ENCODE peak calls at places on chromosomes 12 and 14, in seven cellular contexts. P is astrocyte of the spinal cord, I is Peyer's patch, Q is colonic mucosa, S is fibroblast of mammary gland, G is choroid plexus epithelial cell, Y is fibroblast of pulmonary artery. Z is an unnamed sample.
A peak's percentile ranks its signal among the peaks of the same experiment; 100 is the strongest.

GRCh38 chr14:71467419-71467818 is 464.8 kb upstream of the RGS6 start:
- DNase-seq in P (no peak), I (no peak), Q (no peak), S (peak; percentile 49), G (no peak), Y (peak; percentile 26), Z (peak; percentile 26)

GRCh38 chr14:93212432-93212831 is 5.4 kb downstream of the UBR7 start:
- DNase-seq in P (no peak), I (no peak), Q (no peak), S (no peak), G (no peak), Y (no peak), Z (no peak)

GRCh38 chr12:124762791-124763593 is 100.7 kb downstream of the SCARB1 start:
- DNase-seq in P (no peak), I (no peak), Q (no peak), S (no peak), G (no peak), Y (no peak), Z (peak; percentile 82)

GRCh38 chr12:120698677-120699076 is 11.6 kb upstream of the UNC119B start:
- DNase-seq in P (no peak), I (no peak), Q (no peak), S (no peak), G (no peak), Y (no peak), Z (no peak)

GRCh38 chr14:32567543-32568384 is 238.7 kb downstream of the AKAP6 start:
- DNase-seq in P (peak; percentile 38), I (no peak), Q (no peak), S (peak; percentile 36), G (peak; percentile 57), Y (peak; percentile 31), Z (peak; percentile 9)

GRCh38 chr14:20657216-20658211 is 16.0 kb upstream of the OR6S1 start:
- DNase-seq in P (no peak), I (no peak), Q (no peak), S (peak; percentile 53), G (peak; percentile 7), Y (no peak), Z (peak; percentile 85)

GRCh38 chr14:104284636-104285482 is 146.5 kb downstream of the KIF26A start:
- DNase-seq in P (no peak), I (no peak), Q (no peak), S (no peak), G (no peak), Y (no peak), Z (no peak)

GRCh38 chr14:37588667-37588955 is 6.4 kb downstream of the FOXA1 start:
- DNase-seq in P (no peak), I (no peak), Q (peak; percentile 55), S (no peak), G (no peak), Y (no peak), Z (no peak)

GRCh38 chr14:101584049-101584859 is 23.0 kb downstream of the DIO3 start:
- DNase-seq in P (no peak), I (peak; percentile 34), Q (no peak), S (peak; percentile 71), G (peak; percentile 62), Y (peak; percentile 36), Z (no peak)

GRCh38 chr12:122871851-122872785 is 23.8 kb downstream of the VPS37B start:
- DNase-seq in P (peak; percentile 78), I (peak; percentile 85), Q (peak; percentile 86), S (peak; percentile 78), G (peak; percentile 82), Y (peak; percentile 72), Z (peak; percentile 92)

GRCh38 chr12:74847169-74847568 is 309.5 kb downstream of the ATXN7L3B start:
- DNase-seq in P (no peak), I (no peak), Q (no peak), S (no peak), G (no peak), Y (no peak), Z (no peak)

GRCh38 chr12:74846116-74846515 is 308.5 kb downstream of the ATXN7L3B start:
- DNase-seq in P (no peak), I (no peak), Q (no peak), S (no peak), G (no peak), Y (no peak), Z (no peak)

GRCh38 chr12:74849801-74850200 is 312.2 kb downstream of the ATXN7L3B start:
- DNase-seq in P (no peak), I (no peak), Q (no peak), S (peak; percentile 0), G (peak; percentile 12), Y (no peak), Z (no peak)
- TF ChIP-seq CTCF in P (no peak), I (no peak), Q (no peak), S (no peak), G (no peak), Y (peak; percentile 2), Z (no peak)

GRCh38 chr12:113475451-113476085 is 3.9 kb upstream of the LHX5 start:
- DNase-seq in P (no peak), I (no peak), Q (no peak), S (no peak), G (no peak), Y (no peak), Z (no peak)
- H3K4me3 ChIP-seq in P (no peak overlapping the region), I (no peak overlapping the region), Q (no peak overlapping the region), S (no peak overlapping the region), G (no peak overlapping the region), Y (no peak overlapping the region), Z (no peak overlapping the region)

GRCh38 chr12:25960926-25961325 is 2.4 kb downstream of the RASSF8 start:
- DNase-seq in P (peak; percentile 29), I (no peak), Q (no peak), S (peak; percentile 62), G (peak; percentile 39), Y (no peak), Z (no peak)

GRCh38 chr12:25959069-25959961 is 833 bp downstream of the RASSF8 start:
- DNase-seq in P (peak; percentile 86), I (peak; percentile 57), Q (peak; percentile 48), S (peak; percentile 91), G (peak; percentile 92), Y (peak; percentile 88), Z (peak; percentile 76)

GRCh38 chr12:25960176-25960575 is 1.7 kb downstream of the RASSF8 start:
- DNase-seq in P (peak; percentile 58), I (no peak), Q (no peak), S (peak; percentile 44), G (peak; percentile 47), Y (peak; percentile 60), Z (peak; percentile 17)

GRCh38 chr12:25957898-25958253 is 606 bp upstream of the RASSF8 start:
- DNase-seq in P (peak; percentile 83), I (no peak), Q (no peak), S (peak; percentile 93), G (peak; percentile 68), Y (peak; percentile 89), Z (peak; percentile 66)

DNA sequence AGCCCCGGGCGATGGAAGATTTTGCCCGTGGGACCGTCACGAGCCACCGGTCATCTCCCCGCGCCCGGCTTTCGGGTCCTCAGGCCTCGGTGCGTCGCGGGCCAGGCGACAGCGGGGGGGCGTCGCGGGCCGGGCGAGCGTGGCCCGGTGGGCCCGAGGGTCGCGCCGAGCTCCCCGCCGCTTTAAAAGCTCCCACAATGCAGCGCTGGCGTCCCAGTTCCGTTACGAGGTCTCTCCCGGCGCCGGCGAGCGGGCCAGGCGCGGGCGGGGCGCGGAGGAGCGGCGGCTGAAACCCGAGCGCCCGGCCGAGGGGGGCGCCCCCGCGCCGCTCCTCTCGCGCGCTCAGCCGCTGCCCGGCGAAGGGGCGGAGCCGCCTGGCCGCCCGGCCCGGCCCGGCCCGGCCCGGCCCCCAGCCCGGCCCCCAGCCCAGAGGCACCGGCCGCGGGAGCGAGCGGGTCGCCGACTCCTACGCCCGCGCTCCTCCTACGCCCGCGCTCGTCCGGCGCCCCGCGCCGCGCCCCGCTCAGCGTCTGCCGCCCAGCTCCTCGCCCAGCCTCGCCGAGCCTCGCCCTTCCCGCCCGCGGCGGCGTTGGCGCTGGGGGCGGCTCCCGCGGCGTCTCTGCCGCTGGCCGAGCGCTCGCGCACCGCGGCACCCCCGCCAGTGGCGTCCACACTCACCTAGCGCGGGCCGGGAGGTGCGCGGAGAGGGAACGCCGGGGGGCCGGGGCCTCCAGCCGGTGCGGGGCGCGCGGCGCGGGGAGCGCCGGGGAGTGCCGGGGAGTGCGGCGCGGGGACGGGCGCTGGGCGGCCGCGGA is at the start of gene RASSF8:
- DNase-seq in P (peak; percentile 77), I (peak; percentile 67), Q (peak; percentile 49), S (peak; percentile 59), G (peak; percentile 79), Y (peak; percentile 79), Z (peak; percentile 73)
- TF ChIP-seq CTCF in P (no peak), I (no peak), Q (no peak), S (no peak), G (no peak), Y (no peak), Z (no peak)

DNA sequence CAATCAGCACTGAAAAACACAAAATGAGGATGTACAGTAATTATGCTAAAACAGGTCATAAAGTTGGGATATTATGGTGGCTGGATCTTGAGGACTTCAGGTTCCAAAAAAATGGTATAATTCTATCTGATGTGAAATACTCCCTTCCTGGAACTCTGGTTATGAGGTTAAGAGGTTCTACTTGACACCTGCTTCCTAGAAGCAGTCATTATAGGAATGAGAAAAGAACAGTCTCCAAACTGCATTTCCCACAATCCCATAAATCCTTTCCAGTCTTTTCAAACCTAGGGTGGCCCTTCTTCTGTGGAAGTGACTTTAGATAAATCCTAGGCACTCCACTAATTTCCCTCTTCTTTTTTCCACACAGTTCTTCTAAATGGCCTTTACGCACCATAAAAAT is 63.7 kb upstream of the OR10AD1 start:
- DNase-seq in P (no peak), I (no peak), Q (no peak), S (no peak), G (no peak), Y (no peak), Z (no peak)
- H3K4me3 ChIP-seq in P (no peak overlapping the region), I (no peak overlapping the region), Q (no peak overlapping the region), S (no peak overlapping the region), G (no peak overlapping the region), Y (no peak overlapping the region), Z (no peak overlapping the region)

GRCh38 chr12:116955382-116956021 is 44.8 kb downstream of the FBXW8 start:
- DNase-seq in P (no peak), I (peak; percentile 66), Q (peak; percentile 39), S (peak; percentile 53), G (peak; percentile 71), Y (peak; percentile 41), Z (peak; percentile 91)
- TF ChIP-seq CTCF in P (no peak), I (no peak), Q (no peak), S (no peak), G (peak; percentile 38), Y (no peak), Z (peak; percentile 72)